ENCODE peak calls at places on chromosomes 1 and 21, in four cellular contexts. One of them, this sample, is unnamed.

GRCh38 chr1:71667224-71667623 is 586.4 kb upstream of the ZRANB2 start:
- DNase-seq in heart left ventricle: no peak
- DNase-seq in endothelial cell: no peak
- DNase-seq in cardiac fibroblast: peak
- DNase-seq in this sample: no peak

GRCh38 chr1:209416009-209416408 is 167.5 kb upstream of the CAMK1G start:
- DNase-seq in heart left ventricle: no peak
- DNase-seq in endothelial cell: no peak
- DNase-seq in cardiac fibroblast: no peak
- DNase-seq in this sample: no peak

GRCh38 chr21:43189936-43190335 is 21.1 kb downstream of the CRYAA start:
- DNase-seq in heart left ventricle: no peak
- DNase-seq in endothelial cell: no peak
- DNase-seq in cardiac fibroblast: no peak
- DNase-seq in this sample: no peak

GRCh38 chr1:60068393-60069045 is 5.1 kb downstream of the C1orf87 start:
- DNase-seq in heart left ventricle: no peak
- DNase-seq in endothelial cell: no peak
- DNase-seq in cardiac fibroblast: peak
- DNase-seq in this sample: no peak

GRCh38 chr1:236489710-236490377 is 33.9 kb upstream of the LGALS8 start:
- DNase-seq in heart left ventricle: no peak
- DNase-seq in endothelial cell: peak
- DNase-seq in cardiac fibroblast: peak
- DNase-seq in this sample: no peak

GRCh38 chr1:24107462-24108225 is 4.3 kb downstream of the MYOM3 start:
- DNase-seq in heart left ventricle: no peak
- DNase-seq in endothelial cell: no peak
- DNase-seq in cardiac fibroblast: peak
- DNase-seq in this sample: no peak

GRCh38 chr1:194225781-194226180 is 1039.4 kb upstream of the B3GALT2 start:
- DNase-seq in heart left ventricle: no peak
- DNase-seq in endothelial cell: no peak
- DNase-seq in cardiac fibroblast: no peak
- DNase-seq in this sample: no peak

GRCh38 chr1:51491166-51491981 is 27.7 kb downstream of the EPS15 start:
- DNase-seq in heart left ventricle: no peak
- DNase-seq in endothelial cell: no peak
- DNase-seq in cardiac fibroblast: no peak
- DNase-seq in this sample: no peak

GRCh38 chr21:30072496-30072895 is 94.1 kb downstream of the CLDN17 start:
- DNase-seq in heart left ventricle: no peak
- DNase-seq in endothelial cell: peak
- DNase-seq in cardiac fibroblast: peak
- DNase-seq in this sample: peak

GRCh38 chr1:38028671-38029070 is 16.1 kb downstream of the UTP11 start:
- DNase-seq in heart left ventricle: no peak
- DNase-seq in endothelial cell: no peak
- DNase-seq in cardiac fibroblast: no peak
- DNase-seq in this sample: no peak

GRCh38 chr1:91559838-91560514 is 59.3 kb downstream of the CDC7 start:
- DNase-seq in heart left ventricle: no peak
- DNase-seq in endothelial cell: no peak
- DNase-seq in cardiac fibroblast: no peak
- DNase-seq in this sample: no peak

GRCh38 chr1:29900727-29901126 is 664.4 kb downstream of the PTPRU start:
- DNase-seq in heart left ventricle: peak
- DNase-seq in endothelial cell: no peak
- DNase-seq in cardiac fibroblast: no peak
- DNase-seq in this sample: no peak

DNA sequence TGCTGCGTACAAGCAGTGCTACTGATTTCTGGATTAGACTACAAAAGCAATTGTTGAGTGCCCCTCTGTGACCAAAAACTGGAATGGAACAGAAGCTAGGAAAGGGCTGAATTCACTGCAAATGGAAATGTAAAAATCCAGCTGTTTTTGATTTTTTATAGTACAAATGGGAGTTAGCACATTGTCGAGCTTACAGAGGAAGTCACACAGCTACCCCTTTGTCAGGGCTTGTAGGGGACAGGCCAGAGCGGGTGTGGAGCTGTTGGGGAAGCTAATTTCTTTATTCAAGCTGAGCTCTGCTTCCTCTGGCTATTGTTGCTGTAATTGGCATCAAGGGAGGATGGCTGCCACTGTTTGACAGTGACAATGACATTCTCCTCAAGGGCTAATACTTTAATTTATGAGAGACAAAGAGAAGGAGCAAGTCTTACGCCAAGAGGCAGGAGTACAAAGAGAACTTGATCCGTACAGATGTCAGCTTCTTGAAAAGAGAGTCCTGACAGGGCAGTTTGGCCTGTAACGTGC is 96.1 kb downstream of the SLC35F3 start:
- DNase-seq in heart left ventricle: no peak
- DNase-seq in endothelial cell: no peak
- DNase-seq in cardiac fibroblast: no peak
- DNase-seq in this sample: no peak
- TF ChIP-seq CTCF in heart left ventricle: no peak
- TF ChIP-seq CTCF in endothelial cell: no peak
- TF ChIP-seq CTCF in cardiac fibroblast: no peak
- TF ChIP-seq CTCF in this sample: no peak

GRCh38 chr1:156684227-156684782 is 7.1 kb upstream of the NES start:
- DNase-seq in heart left ventricle: no peak
- DNase-seq in endothelial cell: no peak
- DNase-seq in cardiac fibroblast: peak
- DNase-seq in this sample: no peak

GRCh38 chr1:156680056-156680455 is 2.8 kb upstream of the NES start:
- DNase-seq in heart left ventricle: no peak
- DNase-seq in endothelial cell: no peak
- DNase-seq in cardiac fibroblast: no peak
- DNase-seq in this sample: no peak

GRCh38 chr1:156681196-156681595 is 4.0 kb upstream of the NES start:
- DNase-seq in heart left ventricle: no peak
- DNase-seq in endothelial cell: no peak
- DNase-seq in cardiac fibroblast: no peak
- DNase-seq in this sample: no peak

GRCh38 chr1:156677616-156678596 is 699 bp upstream of the NES start:
- DNase-seq in heart left ventricle: peak
- DNase-seq in endothelial cell: peak
- DNase-seq in cardiac fibroblast: peak
- DNase-seq in this sample: peak

DNA sequence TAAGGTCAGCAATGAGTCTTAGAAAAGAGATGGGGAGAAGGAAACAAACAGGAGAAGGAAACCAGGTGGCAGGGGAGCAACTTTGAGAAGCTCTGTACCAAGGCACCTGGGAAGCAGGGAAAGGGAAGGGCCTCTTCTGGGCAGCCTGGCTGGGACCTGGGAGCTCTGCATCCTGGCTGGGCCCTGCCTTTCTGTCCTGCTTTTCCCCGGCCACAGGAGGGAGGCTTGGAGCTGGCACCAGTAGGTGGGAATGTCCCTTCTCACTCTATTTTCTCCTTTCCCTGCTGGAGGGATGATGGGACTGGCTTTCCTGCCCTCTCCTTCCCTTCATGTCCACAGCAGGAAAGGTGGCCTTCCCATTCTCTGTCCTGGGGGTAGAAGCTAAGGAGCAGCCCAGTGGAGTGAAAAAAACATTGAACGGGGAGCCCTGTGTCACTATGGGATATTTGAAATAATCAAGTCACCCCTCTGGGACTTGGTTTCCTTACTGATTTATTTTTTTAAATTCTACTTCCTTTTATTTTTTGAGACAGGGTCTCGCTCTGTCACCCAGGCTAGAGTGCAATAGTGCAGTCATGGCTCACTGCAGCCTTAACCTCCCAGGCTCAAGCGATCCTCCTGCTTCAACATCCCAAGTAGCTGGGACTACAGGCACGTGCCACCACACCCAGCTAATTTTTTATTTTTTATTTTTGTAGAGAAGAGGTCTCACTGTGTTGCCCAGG is 5.1 kb upstream of the NES start:
- DNase-seq in heart left ventricle: no peak
- DNase-seq in endothelial cell: peak
- DNase-seq in cardiac fibroblast: no peak
- DNase-seq in this sample: no peak
- TF ChIP-seq CTCF in heart left ventricle: no peak
- TF ChIP-seq CTCF in endothelial cell: no peak
- TF ChIP-seq CTCF in cardiac fibroblast: no peak
- TF ChIP-seq CTCF in this sample: no peak

GRCh38 chr1:197314672-197315071 is 46.6 kb downstream of the CRB1 start:
- DNase-seq in heart left ventricle: no peak
- DNase-seq in endothelial cell: no peak
- DNase-seq in cardiac fibroblast: no peak
- DNase-seq in this sample: no peak
- TF ChIP-seq CTCF in heart left ventricle: no peak
- TF ChIP-seq CTCF in endothelial cell: no peak
- TF ChIP-seq CTCF in cardiac fibroblast: no peak
- TF ChIP-seq CTCF in this sample: no peak

GRCh38 chr1:6579374-6580118 is at the start of gene ZBTB48:
- DNase-seq in heart left ventricle: peak
- DNase-seq in endothelial cell: peak
- DNase-seq in cardiac fibroblast: peak
- DNase-seq in this sample: peak

GRCh38 chr1:6580119-6580587 is 359 bp downstream of the ZBTB48 start:
- DNase-seq in heart left ventricle: no peak
- DNase-seq in endothelial cell: no peak
- DNase-seq in cardiac fibroblast: no peak
- DNase-seq in this sample: no peak

GRCh38 chr1:6581561-6582305 is 1.9 kb downstream of the ZBTB48 start:
- DNase-seq in heart left ventricle: no peak
- DNase-seq in endothelial cell: no peak
- DNase-seq in cardiac fibroblast: peak
- DNase-seq in this sample: no peak

GRCh38 chr1:6582370-6582769 is 2.6 kb downstream of the ZBTB48 start:
- DNase-seq in heart left ventricle: no peak
- DNase-seq in endothelial cell: no peak
- DNase-seq in cardiac fibroblast: no peak
- DNase-seq in this sample: no peak

DNA sequence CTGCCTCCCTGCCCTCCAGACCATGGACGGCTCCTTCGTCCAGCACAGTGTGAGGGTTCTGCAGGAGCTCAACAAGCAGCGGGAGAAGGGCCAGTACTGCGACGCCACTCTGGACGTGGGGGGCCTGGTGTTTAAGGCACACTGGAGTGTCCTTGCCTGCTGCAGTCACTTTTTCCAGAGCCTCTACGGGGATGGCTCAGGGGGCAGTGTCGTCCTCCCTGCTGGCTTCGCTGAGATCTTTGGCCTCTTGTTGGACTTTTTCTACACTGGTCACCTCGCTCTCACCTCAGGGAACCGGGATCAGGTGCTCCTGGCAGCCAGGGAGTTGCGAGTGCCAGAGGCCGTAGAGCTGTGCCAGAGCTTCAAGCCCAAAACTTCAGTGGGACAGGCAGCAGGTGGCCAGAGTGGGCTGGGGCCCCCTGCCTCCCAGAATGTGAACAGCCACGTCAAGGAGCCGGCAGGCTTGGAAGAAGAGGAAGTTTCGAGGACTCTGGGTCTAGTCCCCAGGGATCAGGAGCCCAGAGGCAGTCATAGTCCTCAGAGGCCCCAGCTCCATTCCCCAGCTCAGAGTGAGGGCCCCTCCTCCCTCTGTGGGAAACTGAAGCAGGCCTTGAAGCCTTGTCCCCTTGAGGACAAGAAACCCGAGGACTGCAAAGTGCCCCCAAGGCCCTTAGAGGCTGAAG is 935 bp downstream of the ZBTB48 start:
- DNase-seq in heart left ventricle: no peak
- DNase-seq in endothelial cell: peak
- DNase-seq in cardiac fibroblast: peak
- DNase-seq in this sample: no peak
- TF ChIP-seq CTCF in heart left ventricle: no peak
- TF ChIP-seq CTCF in endothelial cell: no peak
- TF ChIP-seq CTCF in cardiac fibroblast: peak
- TF ChIP-seq CTCF in this sample: no peak

GRCh38 chr1:225441314-225442119 is 13.7 kb upstream of the LBR start:
- DNase-seq in heart left ventricle: no peak
- DNase-seq in endothelial cell: no peak
- DNase-seq in cardiac fibroblast: no peak
- DNase-seq in this sample: no peak
- TF ChIP-seq CTCF in heart left ventricle: peak
- TF ChIP-seq CTCF in endothelial cell: no peak
- TF ChIP-seq CTCF in cardiac fibroblast: peak
- TF ChIP-seq CTCF in this sample: no peak